ENCODE peak calls at places on chromosome 20, in four cellular contexts. C, T, O and K are unnamed samples.

GRCh38 chr20:25481235-25481917 is 73.9 kb downstream of the GINS1 start:
- DNase-seq in C (no peak), T (no peak), O (no peak), K (no peak)

GRCh38 chr20:51668932-51669331 is 99.3 kb downstream of the ATP9A start:
- DNase-seq in C (no peak), T (no peak), O (no peak), K (no peak)

GRCh38 chr20:39152742-39153141 is 190.6 kb downstream of the DHX35 start:
- DNase-seq in C (no peak), T (no peak), O (no peak), K (no peak)

GRCh38 chr20:37977786-37978185 is 55.5 kb downstream of the TTI1 start:
- DNase-seq in C (no peak), T (no peak), O (no peak), K (no peak)

GRCh38 chr20:43397147-43397546 is 60.5 kb upstream of the SRSF6 start:
- DNase-seq in C (no peak), T (no peak), O (no peak), K (no peak)

GRCh38 chr20:35021063-35021462 is 65.4 kb downstream of the MYH7B start:
- DNase-seq in C (no peak), T (no peak), O (no peak), K (peak)

GRCh38 chr20:60258255-60258863 is 300.1 kb downstream of the CDH26 start:
- DNase-seq in C (no peak), T (no peak), O (no peak), K (no peak)

GRCh38 chr20:63574156-63574828 is at the start of gene HELZ2:
- DNase-seq in C (no peak), T (peak), O (peak), K (peak)

GRCh38 chr20:21796059-21796458 is 90.6 kb downstream of the PAX1 start:
- DNase-seq in C (no peak), T (peak), O (no peak), K (no peak)

GRCh38 chr20:37973059-37973910 is 60.0 kb downstream of the TTI1 start:
- DNase-seq in C (no peak), T (no peak), O (no peak), K (no peak)

GRCh38 chr20:49320460-49320859 is 42.6 kb upstream of the ZNFX1 start:
- DNase-seq in C (no peak), T (peak), O (peak), K (peak)

GRCh38 chr20:35404614-35405259 is 7.0 kb downstream of the UQCC1 start:
- DNase-seq in C (no peak), T (no peak), O (no peak), K (no peak)

GRCh38 chr20:14334306-14334930 is 3.0 kb downstream of the FLRT3 start:
- DNase-seq in C (no peak), T (peak), O (peak), K (peak)
- H3K27ac ChIP-seq in C (peak), T (no peak), O (peak), K (no peak)

GRCh38 chr20:23135449-23136447 is 49.6 kb upstream of the CD93 start:
- DNase-seq in C (no peak), T (no peak), O (no peak), K (no peak)
- TF ChIP-seq CTCF in C (no peak), T (no peak), O (no peak), K (no peak)

GRCh38 chr20:44649976-44650375 is 1.5 kb downstream of the ADA start:
- DNase-seq in C (no peak), T (peak), O (no peak), K (no peak)
- H3K27ac ChIP-seq in C (no peak), T (no peak), O (no peak), K (no peak)

DNA sequence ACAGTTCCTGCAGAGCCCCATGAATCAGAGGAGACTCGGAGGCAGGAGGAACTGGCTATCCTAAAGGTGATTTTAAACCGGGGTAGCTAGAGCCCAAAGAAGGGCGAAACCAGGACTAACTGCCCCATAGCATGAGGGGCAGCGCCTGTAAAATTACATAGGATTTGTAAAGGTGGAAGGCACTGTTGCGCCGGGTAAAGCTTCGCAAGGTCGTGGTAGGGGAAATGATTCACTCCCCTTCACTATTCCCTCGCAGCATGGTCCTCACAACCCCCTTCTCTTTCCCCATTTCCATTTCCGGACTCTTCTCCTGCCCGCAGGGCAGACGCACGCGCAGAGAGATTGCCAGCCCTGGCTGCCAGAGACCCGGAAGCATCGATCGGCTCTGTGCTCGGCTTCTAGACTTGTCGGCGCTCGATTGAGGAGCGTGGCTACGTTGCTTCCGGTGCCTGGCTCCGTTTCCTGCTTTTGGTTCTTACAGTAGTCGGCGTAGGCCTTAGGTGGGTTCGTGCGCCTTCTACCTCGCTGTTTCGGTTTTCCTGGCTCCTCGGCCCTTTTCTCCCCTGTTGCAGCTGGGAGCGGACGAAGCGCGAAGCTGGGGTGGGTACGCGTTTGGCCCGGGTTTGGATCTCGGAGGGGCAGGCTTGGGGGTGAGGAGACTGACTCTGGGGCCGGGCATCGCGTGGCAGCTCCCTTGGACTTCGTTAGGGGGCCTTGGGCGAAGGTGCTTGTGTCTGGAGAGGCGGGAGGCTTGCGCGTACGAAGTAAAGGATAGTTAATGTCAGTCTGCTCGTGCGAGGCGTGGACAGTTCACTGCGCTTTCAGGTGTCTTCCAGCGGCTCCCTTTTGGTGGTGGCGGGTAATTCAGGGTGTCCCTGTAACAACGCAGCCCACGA is at the start of gene SNRPB2:
- DNase-seq in C (peak), T (peak), O (peak), K (peak)
- TF ChIP-seq CTCF in C (no peak), T (peak), O (no peak), K (no peak)